ENCODE peak calls at places on chromosome 17, in four cellular contexts. One of them, this sample, is unnamed.

GRCh38 chr17:61878984-61879612 is 15.8 kb upstream of the BRIP1 start:
- DNase-seq in activated CD8-positive, alpha-beta T cell treated with anti-CD3 and anti-CD28 coated beads for 36 hours: no peak
- DNase-seq in memory B cell: no peak
- DNase-seq in GM12865: no peak
- DNase-seq in this sample: no peak

GRCh38 chr17:48904428-48904827 is 3.8 kb upstream of the UBE2Z start:
- DNase-seq in GM12865: no peak
- DNase-seq in memory B cell: no peak
- DNase-seq in activated CD8-positive, alpha-beta T cell treated with anti-CD3 and anti-CD28 coated beads for 36 hours: no peak
- DNase-seq in this sample: no peak

GRCh38 chr17:8532021-8532420 is 96.3 kb downstream of the NDEL1 start:
- DNase-seq in activated CD8-positive, alpha-beta T cell treated with anti-CD3 and anti-CD28 coated beads for 36 hours: no peak
- DNase-seq in memory B cell: no peak
- DNase-seq in GM12865: no peak
- DNase-seq in this sample: no peak

GRCh38 chr17:50539762-50540440 is 7.1 kb upstream of the SPATA20 start:
- DNase-seq in activated CD8-positive, alpha-beta T cell treated with anti-CD3 and anti-CD28 coated beads for 36 hours: no peak
- DNase-seq in memory B cell: no peak
- DNase-seq in GM12865: peak
- DNase-seq in this sample: no peak

GRCh38 chr17:82267575-82268379 is 5.7 kb downstream of the CSNK1D start:
- DNase-seq in activated CD8-positive, alpha-beta T cell treated with anti-CD3 and anti-CD28 coated beads for 36 hours: peak
- DNase-seq in memory B cell: no peak
- DNase-seq in GM12865: no peak
- DNase-seq in this sample: peak

GRCh38 chr17:40615295-40615988 is 32.2 kb downstream of the SMARCE1 start:
- DNase-seq in GM12865: peak
- DNase-seq in activated CD8-positive, alpha-beta T cell treated with anti-CD3 and anti-CD28 coated beads for 36 hours: peak
- DNase-seq in memory B cell: peak
- DNase-seq in this sample: no peak

GRCh38 chr17:59769891-59770290 is 62.4 kb downstream of the VMP1 start:
- DNase-seq in activated CD8-positive, alpha-beta T cell treated with anti-CD3 and anti-CD28 coated beads for 36 hours: no peak
- DNase-seq in memory B cell: no peak
- DNase-seq in GM12865: no peak
- DNase-seq in this sample: no peak

GRCh38 chr17:7004398-7005253 is 7.8 kb upstream of the RNASEK start:
- DNase-seq in activated CD8-positive, alpha-beta T cell treated with anti-CD3 and anti-CD28 coated beads for 36 hours: peak
- DNase-seq in memory B cell: no peak
- DNase-seq in GM12865: peak
- DNase-seq in this sample: peak

GRCh38 chr17:39679521-39680192 is 8.2 kb downstream of the PGAP3 start:
- DNase-seq in activated CD8-positive, alpha-beta T cell treated with anti-CD3 and anti-CD28 coated beads for 36 hours: peak
- DNase-seq in GM12865: peak
- DNase-seq in memory B cell: no peak
- DNase-seq in this sample: no peak

GRCh38 chr17:69854381-69854780 is 220.6 kb upstream of the KCNJ16 start:
- DNase-seq in activated CD8-positive, alpha-beta T cell treated with anti-CD3 and anti-CD28 coated beads for 36 hours: no peak
- DNase-seq in memory B cell: no peak
- DNase-seq in GM12865: no peak
- DNase-seq in this sample: no peak

GRCh38 chr17:42183741-42184711 is 1.2 kb downstream of the HCRT start:
- DNase-seq in memory B cell: peak
- DNase-seq in GM12865: peak
- DNase-seq in activated CD8-positive, alpha-beta T cell treated with anti-CD3 and anti-CD28 coated beads for 36 hours: peak
- DNase-seq in this sample: peak

GRCh38 chr17:34913001-34913400 is 48.3 kb downstream of the CCT6B start:
- DNase-seq in activated CD8-positive, alpha-beta T cell treated with anti-CD3 and anti-CD28 coated beads for 36 hours: no peak
- DNase-seq in memory B cell: no peak
- DNase-seq in GM12865: no peak
- DNase-seq in this sample: no peak

GRCh38 chr17:5821813-5822212 is 237.5 kb upstream of the NLRP1 start:
- DNase-seq in activated CD8-positive, alpha-beta T cell treated with anti-CD3 and anti-CD28 coated beads for 36 hours: no peak
- DNase-seq in GM12865: no peak
- DNase-seq in memory B cell: no peak
- DNase-seq in this sample: no peak

GRCh38 chr17:8868529-8868951 is 1.1 kb upstream of the PIK3R6 start:
- DNase-seq in memory B cell: no peak
- DNase-seq in activated CD8-positive, alpha-beta T cell treated with anti-CD3 and anti-CD28 coated beads for 36 hours: peak
- DNase-seq in GM12865: peak
- DNase-seq in this sample: no peak

GRCh38 chr17:62671553-62671952 is 44.1 kb downstream of the MRC2 start:
- DNase-seq in memory B cell: no peak
- DNase-seq in activated CD8-positive, alpha-beta T cell treated with anti-CD3 and anti-CD28 coated beads for 36 hours: no peak
- DNase-seq in GM12865: no peak
- DNase-seq in this sample: no peak

GRCh38 chr17:63552211-63552610 is 1.9 kb downstream of the DCAF7 start:
- DNase-seq in GM12865: no peak
- DNase-seq in memory B cell: no peak
- DNase-seq in activated CD8-positive, alpha-beta T cell treated with anti-CD3 and anti-CD28 coated beads for 36 hours: no peak
- DNase-seq in this sample: no peak

GRCh38 chr17:82489117-82489516 is 30.4 kb upstream of the FOXK2 start:
- DNase-seq in GM12865: no peak
- DNase-seq in activated CD8-positive, alpha-beta T cell treated with anti-CD3 and anti-CD28 coated beads for 36 hours: no peak
- DNase-seq in memory B cell: no peak
- DNase-seq in this sample: peak

GRCh38 chr17:79572136-79572915 is 38.5 kb downstream of the RBFOX3 start:
- DNase-seq in memory B cell: no peak
- DNase-seq in GM12865: no peak
- DNase-seq in activated CD8-positive, alpha-beta T cell treated with anti-CD3 and anti-CD28 coated beads for 36 hours: no peak
- DNase-seq in this sample: no peak

GRCh38 chr17:37064166-37064565 is 115.4 kb downstream of the AATF start:
- DNase-seq in memory B cell: no peak
- DNase-seq in activated CD8-positive, alpha-beta T cell treated with anti-CD3 and anti-CD28 coated beads for 36 hours: no peak
- DNase-seq in GM12865: no peak
- DNase-seq in this sample: no peak

GRCh38 chr17:19904412-19904811 is 36.7 kb upstream of the ULK2 start:
- DNase-seq in GM12865: no peak
- DNase-seq in memory B cell: no peak
- DNase-seq in activated CD8-positive, alpha-beta T cell treated with anti-CD3 and anti-CD28 coated beads for 36 hours: no peak
- DNase-seq in this sample: no peak

GRCh38 chr17:71412803-71413202 is 708.0 kb upstream of the SOX9 start:
- DNase-seq in memory B cell: no peak
- DNase-seq in activated CD8-positive, alpha-beta T cell treated with anti-CD3 and anti-CD28 coated beads for 36 hours: no peak
- DNase-seq in GM12865: peak
- DNase-seq in this sample: no peak

GRCh38 chr17:79831367-79832210 is 7.7 kb downstream of the CBX4 start:
- DNase-seq in memory B cell: no peak
- DNase-seq in GM12865: no peak
- DNase-seq in activated CD8-positive, alpha-beta T cell treated with anti-CD3 and anti-CD28 coated beads for 36 hours: no peak
- DNase-seq in this sample: peak

GRCh38 chr17:77772461-77772897 is 186.0 kb upstream of the TNRC6C start:
- DNase-seq in GM12865: peak
- DNase-seq in activated CD8-positive, alpha-beta T cell treated with anti-CD3 and anti-CD28 coated beads for 36 hours: peak
- DNase-seq in memory B cell: peak
- DNase-seq in this sample: no peak

GRCh38 chr17:35170968-35171771 is 23.0 kb downstream of the SLC35G3 start:
- DNase-seq in memory B cell: no peak
- DNase-seq in activated CD8-positive, alpha-beta T cell treated with anti-CD3 and anti-CD28 coated beads for 36 hours: peak
- DNase-seq in GM12865: peak
- DNase-seq in this sample: no peak

GRCh38 chr17:12089809-12090384 is 69.2 kb downstream of the MAP2K4 start:
- DNase-seq in GM12865: no peak
- DNase-seq in activated CD8-positive, alpha-beta T cell treated with anti-CD3 and anti-CD28 coated beads for 36 hours: no peak
- DNase-seq in memory B cell: no peak
- DNase-seq in this sample: no peak

GRCh38 chr17:57294629-57295501 is 38.5 kb downstream of the MSI2 start:
- DNase-seq in GM12865: no peak
- DNase-seq in activated CD8-positive, alpha-beta T cell treated with anti-CD3 and anti-CD28 coated beads for 36 hours: peak
- DNase-seq in memory B cell: no peak
- DNase-seq in this sample: no peak

GRCh38 chr17:9643611-9644010 is 1.7 kb upstream of the USP43 start:
- DNase-seq in activated CD8-positive, alpha-beta T cell treated with anti-CD3 and anti-CD28 coated beads for 36 hours: no peak
- DNase-seq in GM12865: no peak
- DNase-seq in memory B cell: no peak
- DNase-seq in this sample: no peak

GRCh38 chr17:55177914-55178217 is 86.9 kb upstream of the HLF start:
- DNase-seq in memory B cell: no peak
- DNase-seq in GM12865: no peak
- DNase-seq in activated CD8-positive, alpha-beta T cell treated with anti-CD3 and anti-CD28 coated beads for 36 hours: no peak
- DNase-seq in this sample: no peak

GRCh38 chr17:79496422-79497005 is 114.3 kb downstream of the RBFOX3 start:
- DNase-seq in activated CD8-positive, alpha-beta T cell treated with anti-CD3 and anti-CD28 coated beads for 36 hours: no peak
- DNase-seq in GM12865: no peak
- DNase-seq in memory B cell: no peak
- DNase-seq in this sample: no peak

GRCh38 chr17:6231886-6232767 is 161.9 kb downstream of the WSCD1 start:
- DNase-seq in activated CD8-positive, alpha-beta T cell treated with anti-CD3 and anti-CD28 coated beads for 36 hours: no peak
- DNase-seq in memory B cell: no peak
- DNase-seq in GM12865: no peak
- DNase-seq in this sample: no peak

GRCh38 chr17:55641559-55642160 is 81.0 kb downstream of the TMEM100 start:
- DNase-seq in GM12865: peak
- DNase-seq in activated CD8-positive, alpha-beta T cell treated with anti-CD3 and anti-CD28 coated beads for 36 hours: peak
- DNase-seq in memory B cell: no peak
- DNase-seq in this sample: peak